ENCODE peak calls at places on chromosomes 3 and 15, in ten cellular contexts. One of them, this sample, is unnamed.

GRCh38 chr15:52162260-52162659 is 28.9 kb downstream of the GNB5 start:
- DNase-seq in SK-N-SH: no peak
- DNase-seq in spleen: no peak
- DNase-seq in glomerular endothelial cell: no peak
- DNase-seq in ACHN: no peak
- DNase-seq in HEK293T: no peak
- DNase-seq in NCI-H82: no peak
- DNase-seq in transverse colon: no peak
- DNase-seq in colonic mucosa: no peak
- DNase-seq in M059J: no peak
- DNase-seq in this sample: no peak

GRCh38 chr3:153667341-153667740 is 453.8 kb upstream of the ARHGEF26 start:
- DNase-seq in transverse colon: no peak
- DNase-seq in M059J: no peak
- DNase-seq in colonic mucosa: no peak
- DNase-seq in ACHN: no peak
- DNase-seq in SK-N-SH: no peak
- DNase-seq in NCI-H82: no peak
- DNase-seq in glomerular endothelial cell: no peak
- DNase-seq in HEK293T: no peak
- DNase-seq in spleen: no peak
- DNase-seq in this sample: no peak

GRCh38 chr3:141143546-141143945 is 88.1 kb upstream of the PXYLP1 start:
- DNase-seq in HEK293T: no peak
- DNase-seq in ACHN: no peak
- DNase-seq in NCI-H82: no peak
- DNase-seq in M059J: no peak
- DNase-seq in glomerular endothelial cell: no peak
- DNase-seq in spleen: no peak
- DNase-seq in SK-N-SH: no peak
- DNase-seq in colonic mucosa: no peak
- DNase-seq in transverse colon: no peak
- DNase-seq in this sample: no peak

GRCh38 chr3:40504636-40505430 is 1.0 kb upstream of the ZNF620 start:
- DNase-seq in spleen: no peak
- DNase-seq in colonic mucosa: peak
- DNase-seq in SK-N-SH: no peak
- DNase-seq in ACHN: peak
- DNase-seq in NCI-H82: no peak
- DNase-seq in HEK293T: no peak
- DNase-seq in M059J: peak
- DNase-seq in transverse colon: no peak
- DNase-seq in glomerular endothelial cell: peak
- DNase-seq in this sample: no peak

GRCh38 chr3:67468511-67468910 is 185.9 kb downstream of the SUCLG2 start:
- DNase-seq in SK-N-SH: no peak
- DNase-seq in NCI-H82: no peak
- DNase-seq in spleen: no peak
- DNase-seq in HEK293T: no peak
- DNase-seq in ACHN: peak
- DNase-seq in glomerular endothelial cell: no peak
- DNase-seq in M059J: peak
- DNase-seq in colonic mucosa: no peak
- DNase-seq in transverse colon: no peak
- DNase-seq in this sample: peak

GRCh38 chr3:194606941-194607340 is 26.3 kb downstream of the TMEM44 start:
- DNase-seq in ACHN: no peak
- DNase-seq in SK-N-SH: no peak
- DNase-seq in NCI-H82: no peak
- DNase-seq in glomerular endothelial cell: no peak
- DNase-seq in M059J: no peak
- DNase-seq in transverse colon: no peak
- DNase-seq in spleen: no peak
- DNase-seq in HEK293T: no peak
- DNase-seq in colonic mucosa: no peak
- DNase-seq in this sample: no peak

GRCh38 chr15:48352474-48353072 is 21.3 kb downstream of the DUT start:
- DNase-seq in transverse colon: peak
- DNase-seq in ACHN: peak
- DNase-seq in glomerular endothelial cell: peak
- DNase-seq in NCI-H82: peak
- DNase-seq in spleen: no peak
- DNase-seq in HEK293T: peak
- DNase-seq in SK-N-SH: peak
- DNase-seq in M059J: peak
- DNase-seq in colonic mucosa: peak
- DNase-seq in this sample: peak

GRCh38 chr15:73345658-73346057 is 23.1 kb downstream of the HCN4 start:
- DNase-seq in transverse colon: no peak
- DNase-seq in colonic mucosa: no peak
- DNase-seq in spleen: no peak
- DNase-seq in glomerular endothelial cell: no peak
- DNase-seq in M059J: no peak
- DNase-seq in ACHN: no peak
- DNase-seq in HEK293T: no peak
- DNase-seq in SK-N-SH: no peak
- DNase-seq in NCI-H82: no peak
- DNase-seq in this sample: no peak

GRCh38 chr3:12750223-12750622 is 8.8 kb downstream of the TMEM40 start:
- DNase-seq in M059J: peak
- DNase-seq in transverse colon: peak
- DNase-seq in HEK293T: no peak
- DNase-seq in colonic mucosa: no peak
- DNase-seq in SK-N-SH: no peak
- DNase-seq in NCI-H82: no peak
- DNase-seq in ACHN: peak
- DNase-seq in spleen: no peak
- DNase-seq in glomerular endothelial cell: peak
- DNase-seq in this sample: no peak

GRCh38 chr3:195081242-195081963 is 189.6 kb downstream of the XXYLT1 start:
- DNase-seq in SK-N-SH: no peak
- DNase-seq in NCI-H82: no peak
- DNase-seq in ACHN: peak
- DNase-seq in HEK293T: no peak
- DNase-seq in spleen: peak
- DNase-seq in transverse colon: no peak
- DNase-seq in M059J: no peak
- DNase-seq in colonic mucosa: no peak
- DNase-seq in glomerular endothelial cell: no peak
- DNase-seq in this sample: no peak

GRCh38 chr15:68818671-68819450 is 1.8 kb downstream of the ANP32A start:
- DNase-seq in HEK293T: peak
- DNase-seq in NCI-H82: peak
- DNase-seq in glomerular endothelial cell: no peak
- DNase-seq in colonic mucosa: peak
- DNase-seq in SK-N-SH: peak
- DNase-seq in M059J: peak
- DNase-seq in spleen: peak
- DNase-seq in transverse colon: peak
- DNase-seq in ACHN: peak
- DNase-seq in this sample: peak

GRCh38 chr3:189593581-189593980 is 37.6 kb upstream of the TP63 start:
- DNase-seq in glomerular endothelial cell: no peak
- DNase-seq in spleen: no peak
- DNase-seq in transverse colon: no peak
- DNase-seq in ACHN: no peak
- DNase-seq in colonic mucosa: no peak
- DNase-seq in SK-N-SH: no peak
- DNase-seq in NCI-H82: no peak
- DNase-seq in M059J: no peak
- DNase-seq in HEK293T: no peak
- DNase-seq in this sample: no peak

GRCh38 chr3:112633757-112634156 is 7.2 kb downstream of the CCDC80 start:
- DNase-seq in M059J: peak
- DNase-seq in spleen: no peak
- DNase-seq in HEK293T: no peak
- DNase-seq in NCI-H82: no peak
- DNase-seq in glomerular endothelial cell: no peak
- DNase-seq in ACHN: no peak
- DNase-seq in SK-N-SH: no peak
- DNase-seq in colonic mucosa: peak
- DNase-seq in transverse colon: no peak
- DNase-seq in this sample: no peak

This sample was measured in WERI-Rb-1.